ENCODE peak calls at places on chromosomes 12 and 14, in six cellular contexts. One of them, this sample, is unnamed. For H3K4me1, the result is how much of the 10 kb centered on the place peaks cover.

GRCh38 chr14:94754391-94754942 is 15.4 kb downstream of the GSC start:
- DNase-seq in testis: no peak
- DNase-seq in psoas muscle: no peak
- DNase-seq in kidney: no peak
- DNase-seq in heart left ventricle: no peak
- DNase-seq in stomach: no peak
- DNase-seq in this sample: no peak

GRCh38 chr12:128829870-128830504 is 6.2 kb upstream of the SLC15A4 start:
- DNase-seq in heart left ventricle: no peak
- DNase-seq in psoas muscle: no peak
- DNase-seq in testis: no peak
- DNase-seq in kidney: no peak
- DNase-seq in stomach: peak
- DNase-seq in this sample: no peak

GRCh38 chr12:108234155-108234554 is 105.0 kb downstream of the CMKLR1 start:
- DNase-seq in kidney: no peak
- DNase-seq in psoas muscle: peak
- DNase-seq in testis: peak
- DNase-seq in stomach: no peak
- DNase-seq in heart left ventricle: no peak
- DNase-seq in this sample: no peak

GRCh38 chr12:118304093-118304492 is 68.6 kb downstream of the TAOK3 start:
- DNase-seq in kidney: no peak
- DNase-seq in psoas muscle: no peak
- DNase-seq in heart left ventricle: no peak
- DNase-seq in testis: no peak
- DNase-seq in stomach: no peak
- DNase-seq in this sample: no peak

GRCh38 chr12:42904683-42905418 is 315.3 kb upstream of the PRICKLE1 start:
- DNase-seq in stomach: no peak
- DNase-seq in testis: no peak
- DNase-seq in heart left ventricle: no peak
- DNase-seq in psoas muscle: no peak
- DNase-seq in kidney: no peak
- DNase-seq in this sample: no peak

GRCh38 chr12:107992870-107993451 is 136.1 kb upstream of the WSCD2 start:
- DNase-seq in psoas muscle: no peak
- DNase-seq in testis: peak
- DNase-seq in kidney: no peak
- DNase-seq in stomach: no peak
- DNase-seq in heart left ventricle: no peak
- DNase-seq in this sample: peak

GRCh38 chr12:55847033-55847432 is 4.3 kb upstream of the MMP19 start:
- DNase-seq in testis: no peak
- DNase-seq in stomach: no peak
- DNase-seq in heart left ventricle: no peak
- DNase-seq in psoas muscle: no peak
- DNase-seq in kidney: no peak
- DNase-seq in this sample: no peak

GRCh38 chr12:26787125-26787495 is 45.9 kb downstream of the ITPR2 start:
- DNase-seq in heart left ventricle: no peak
- DNase-seq in psoas muscle: no peak
- DNase-seq in testis: no peak
- DNase-seq in stomach: no peak
- DNase-seq in kidney: no peak
- DNase-seq in this sample: no peak

GRCh38 chr12:57511588-57512325 is 8.6 kb downstream of the DDIT3 start:
- DNase-seq in testis: no peak
- DNase-seq in psoas muscle: no peak
- DNase-seq in heart left ventricle: no peak
- DNase-seq in stomach: no peak
- DNase-seq in kidney: no peak
- DNase-seq in this sample: no peak

GRCh38 chr12:131454418-131455217 is 256.3 kb upstream of the SFSWAP start:
- DNase-seq in stomach: peak
- DNase-seq in heart left ventricle: no peak
- DNase-seq in kidney: peak
- DNase-seq in psoas muscle: no peak
- DNase-seq in testis: peak
- DNase-seq in this sample: peak

GRCh38 chr12:68162374-68162773 is 2.8 kb upstream of the IFNG start:
- DNase-seq in kidney: no peak
- DNase-seq in psoas muscle: no peak
- DNase-seq in heart left ventricle: no peak
- DNase-seq in stomach: no peak
- DNase-seq in testis: no peak
- DNase-seq in this sample: no peak

GRCh38 chr14:69693823-69694729 is 72.9 kb upstream of the SRSF5 start:
- DNase-seq in kidney: peak
- DNase-seq in stomach: peak
- DNase-seq in testis: peak
- DNase-seq in psoas muscle: no peak
- DNase-seq in heart left ventricle: no peak
- DNase-seq in this sample: peak

GRCh38 chr12:94641283-94641682 is 9.1 kb downstream of the TMCC3 start:
- DNase-seq in psoas muscle: no peak
- DNase-seq in testis: no peak
- DNase-seq in kidney: no peak
- DNase-seq in heart left ventricle: no peak
- DNase-seq in stomach: no peak
- DNase-seq in this sample: no peak

GRCh38 chr14:91417983-91418386 is 365 bp upstream of the CCDC88C start:
- DNase-seq in psoas muscle: peak
- DNase-seq in kidney: peak
- DNase-seq in testis: peak
- DNase-seq in heart left ventricle: no peak
- DNase-seq in stomach: peak
- DNase-seq in this sample: peak

GRCh38 chr12:29208060-29208459 is 59.0 kb downstream of the FAR2 start:
- DNase-seq in kidney: no peak
- DNase-seq in heart left ventricle: no peak
- DNase-seq in testis: no peak
- DNase-seq in psoas muscle: no peak
- DNase-seq in stomach: no peak
- DNase-seq in this sample: no peak

GRCh38 chr14:39417014-39417413 is 15.2 kb downstream of the FBXO33 start:
- DNase-seq in psoas muscle: no peak
- DNase-seq in testis: no peak
- DNase-seq in kidney: no peak
- DNase-seq in heart left ventricle: peak
- DNase-seq in stomach: no peak
- DNase-seq in this sample: no peak

GRCh38 chr14:61227893-61228591 is 53.1 kb downstream of the TMEM30B start:
- DNase-seq in heart left ventricle: no peak
- DNase-seq in kidney: no peak
- DNase-seq in psoas muscle: no peak
- DNase-seq in testis: no peak
- DNase-seq in stomach: no peak
- DNase-seq in this sample: no peak

GRCh38 chr12:58252914-58253313 is 311.5 kb downstream of the ATP23 start:
- DNase-seq in kidney: no peak
- DNase-seq in testis: no peak
- DNase-seq in psoas muscle: no peak
- DNase-seq in stomach: no peak
- DNase-seq in heart left ventricle: no peak
- DNase-seq in this sample: no peak

GRCh38 chr12:119204137-119204536 is 25.4 kb downstream of the HSPB8 start:
- DNase-seq in testis: no peak
- DNase-seq in stomach: no peak
- DNase-seq in heart left ventricle: peak
- DNase-seq in kidney: no peak
- DNase-seq in psoas muscle: peak
- DNase-seq in this sample: no peak

GRCh38 chr12:54217774-54218221 is 29.0 kb upstream of the SMUG1 start:
- DNase-seq in stomach: peak
- DNase-seq in kidney: peak
- DNase-seq in testis: peak
- DNase-seq in heart left ventricle: no peak
- DNase-seq in psoas muscle: no peak
- DNase-seq in this sample: no peak

GRCh38 chr14:49619730-49620129 is 696 bp downstream of the RPL36AL start:
- DNase-seq in heart left ventricle: no peak
- DNase-seq in psoas muscle: no peak
- DNase-seq in stomach: no peak
- DNase-seq in kidney: no peak
- DNase-seq in testis: no peak
- DNase-seq in this sample: no peak

GRCh38 chr14:106276326-106277267 is 750.2 kb downstream of the TMEM121 start:
- DNase-seq in psoas muscle: no peak
- DNase-seq in heart left ventricle: no peak
- DNase-seq in stomach: no peak
- DNase-seq in testis: no peak
- DNase-seq in kidney: no peak
- DNase-seq in this sample: no peak

GRCh38 chr14:34872822-34873590 is 2.2 kb downstream of the BAZ1A start:
- DNase-seq in kidney: no peak
- DNase-seq in stomach: no peak
- DNase-seq in psoas muscle: no peak
- DNase-seq in testis: peak
- DNase-seq in heart left ventricle: no peak
- DNase-seq in this sample: no peak

GRCh38 chr14:104876251-104876699 is 11.2 kb downstream of the CEP170B start:
- DNase-seq in stomach: no peak
- DNase-seq in kidney: peak
- DNase-seq in heart left ventricle: no peak
- DNase-seq in testis: peak
- DNase-seq in psoas muscle: peak
- DNase-seq in this sample: peak

GRCh38 chr14:95935228-95935822 is 58.7 kb downstream of the TUNAR start:
- DNase-seq in testis: peak
- DNase-seq in kidney: no peak
- DNase-seq in psoas muscle: no peak
- DNase-seq in stomach: no peak
- DNase-seq in heart left ventricle: no peak
- DNase-seq in this sample: peak

GRCh38 chr12:88922816-88923215 is 342.5 kb upstream of the KITLG start:
- DNase-seq in testis: no peak
- DNase-seq in kidney: no peak
- DNase-seq in stomach: no peak
- DNase-seq in heart left ventricle: no peak
- DNase-seq in psoas muscle: no peak
- DNase-seq in this sample: no peak
- H3K4me1 ChIP-seq in testis: under half
- H3K4me1 ChIP-seq in kidney: under half
- H3K4me1 ChIP-seq in stomach: under half
- H3K4me1 ChIP-seq in heart left ventricle: under half
- H3K4me1 ChIP-seq in psoas muscle: under half
- H3K4me1 ChIP-seq in this sample: under half

GRCh38 chr12:12499909-12500604 is 62.6 kb downstream of the DUSP16 start:
- DNase-seq in psoas muscle: no peak
- DNase-seq in heart left ventricle: no peak
- DNase-seq in stomach: no peak
- DNase-seq in kidney: no peak
- DNase-seq in testis: no peak
- DNase-seq in this sample: no peak

GRCh38 chr12:12495536-12495935 is 67.1 kb downstream of the DUSP16 start:
- DNase-seq in kidney: no peak
- DNase-seq in stomach: no peak
- DNase-seq in heart left ventricle: no peak
- DNase-seq in testis: no peak
- DNase-seq in psoas muscle: no peak
- DNase-seq in this sample: no peak

GRCh38 chr12:12501121-12501520 is 61.5 kb downstream of the DUSP16 start:
- DNase-seq in heart left ventricle: no peak
- DNase-seq in stomach: no peak
- DNase-seq in kidney: no peak
- DNase-seq in testis: no peak
- DNase-seq in psoas muscle: no peak
- DNase-seq in this sample: no peak

GRCh38 chr12:12502813-12503146 is 59.9 kb downstream of the DUSP16 start:
- DNase-seq in stomach: no peak
- DNase-seq in heart left ventricle: no peak
- DNase-seq in testis: no peak
- DNase-seq in kidney: no peak
- DNase-seq in psoas muscle: no peak
- DNase-seq in this sample: no peak

DNA sequence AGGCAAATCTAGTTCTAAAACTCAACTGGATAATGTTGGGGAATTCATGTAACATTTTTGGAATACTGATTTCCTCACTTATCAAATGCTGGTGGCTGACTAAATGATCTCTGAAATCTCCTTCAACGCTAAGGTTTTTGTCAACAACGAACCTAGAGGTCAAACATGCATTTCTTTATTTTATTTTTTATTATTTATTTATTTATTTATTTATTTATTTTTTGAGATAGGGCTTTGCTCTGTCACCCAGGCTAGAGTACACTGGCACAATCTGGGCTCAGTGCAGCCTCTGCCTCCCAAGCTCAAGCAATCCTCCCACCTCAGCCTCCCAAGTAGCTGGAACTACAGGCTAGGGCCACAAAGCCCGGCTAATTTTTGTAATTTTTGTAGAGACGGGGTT is 64.5 kb downstream of the DUSP16 start:
- DNase-seq in kidney: no peak
- DNase-seq in testis: no peak
- DNase-seq in stomach: no peak
- DNase-seq in psoas muscle: no peak
- DNase-seq in heart left ventricle: no peak
- DNase-seq in this sample: no peak
- H3K4me1 ChIP-seq in kidney: under half
- H3K4me1 ChIP-seq in testis: under half
- H3K4me1 ChIP-seq in stomach: under half
- H3K4me1 ChIP-seq in psoas muscle: under half
- H3K4me1 ChIP-seq in heart left ventricle: under half
- H3K4me1 ChIP-seq in this sample: under half

DNA sequence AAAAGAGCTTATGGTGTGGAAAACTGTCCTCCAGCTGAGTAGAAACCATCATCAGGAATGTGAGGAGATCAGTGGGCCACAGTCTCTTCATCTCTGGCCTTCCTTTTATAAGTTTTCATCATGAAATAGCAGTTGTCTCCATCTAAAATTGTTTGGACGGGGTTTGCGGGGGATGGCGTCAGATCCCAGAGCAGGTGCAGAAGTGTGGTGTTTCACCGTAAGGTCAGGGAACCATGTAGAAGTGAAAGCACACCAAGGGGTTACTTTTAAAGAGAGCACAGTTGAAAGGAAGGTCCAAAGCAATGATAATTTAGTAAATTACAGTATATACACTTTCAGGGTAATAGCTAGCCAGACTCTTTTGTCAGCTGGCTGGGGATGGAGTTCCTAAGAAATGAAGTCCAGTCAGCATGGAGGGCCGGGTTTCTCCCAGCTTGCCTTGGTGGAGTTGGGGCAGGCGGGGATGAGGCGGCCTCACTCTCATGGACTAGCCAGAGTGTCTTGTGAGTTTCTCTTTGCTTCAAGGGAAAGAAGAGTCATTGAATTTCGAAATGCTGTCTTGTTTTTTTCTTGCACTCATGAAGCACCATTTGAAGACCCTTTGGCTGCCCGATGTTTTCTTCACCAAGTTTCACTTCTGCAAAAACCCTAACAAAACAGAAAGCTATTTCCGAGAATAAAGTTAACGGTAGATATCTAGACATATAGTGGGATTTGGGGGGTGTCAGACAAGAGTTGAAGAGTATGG is 100.6 kb downstream of the ETV6 start:
- DNase-seq in kidney: no peak
- DNase-seq in heart left ventricle: no peak
- DNase-seq in psoas muscle: no peak
- DNase-seq in testis: no peak
- DNase-seq in stomach: no peak
- DNase-seq in this sample: no peak
- H3K4me1 ChIP-seq in kidney: under half
- H3K4me1 ChIP-seq in heart left ventricle: under half
- H3K4me1 ChIP-seq in psoas muscle: under half
- H3K4me1 ChIP-seq in testis: under half
- H3K4me1 ChIP-seq in stomach: under half
- H3K4me1 ChIP-seq in this sample: under half

GRCh38 chr14:81990312-81990761 is 456.7 kb upstream of the SEL1L start:
- DNase-seq in heart left ventricle: peak
- DNase-seq in psoas muscle: no peak
- DNase-seq in kidney: no peak
- DNase-seq in testis: peak
- DNase-seq in stomach: peak
- DNase-seq in this sample: peak
- H3K4me1 ChIP-seq in heart left ventricle: under half
- H3K4me1 ChIP-seq in psoas muscle: under half
- H3K4me1 ChIP-seq in kidney: under half
- H3K4me1 ChIP-seq in testis: under half
- H3K4me1 ChIP-seq in stomach: under half
- H3K4me1 ChIP-seq in this sample: under half

This sample was measured in small intestine.